ENCODE peak calls at places on chromosomes 5 and 9, in eight cellular contexts. S is thoracic aorta; J is HTR-8/SVneo; P is GM23248; E is heart left ventricle; B is NT2/D1; H is stimulated activated CD4-positive, alpha-beta T cell treated with anti-CD3 and anti-CD28 coated beads, Interleukin-15, amount 100 ng/mL, for 48 hours; M is progenitor cell of endocrine pancreas. F is an unnamed sample.

GRCh38 chr5:33810491-33811120 is 81.2 kb downstream of the ADAMTS12 start:
- DNase-seq in S (no peak), J (no peak), P (peak), E (peak), B (no peak), H (no peak), M (no peak), F (peak)

GRCh38 chr9:135104761-135105160 is 17.3 kb downstream of the OLFM1 start:
- DNase-seq in S (no peak), J (no peak), P (no peak), E (no peak), B (no peak), H (no peak), M (no peak), F (no peak)

GRCh38 chr9:38432922-38433510 is 8.8 kb upstream of the IGFBPL1 start:
- DNase-seq in S (no peak), J (no peak), P (peak), E (no peak), B (no peak), H (no peak), M (no peak), F (peak)

GRCh38 chr5:147601652-147602051 is 91.8 kb upstream of the DPYSL3 start:
- DNase-seq in S (no peak), J (no peak), P (no peak), E (no peak), B (no peak), H (no peak), M (no peak), F (no peak)

GRCh38 chr5:126471247-126471646 is 48.0 kb downstream of the GRAMD2B start:
- DNase-seq in S (no peak), J (no peak), P (no peak), E (no peak), B (no peak), H (no peak), M (no peak), F (no peak)

GRCh38 chr9:38677660-38678303 is 42.2 kb downstream of the FAM240B start:
- DNase-seq in S (no peak), J (no peak), P (no peak), E (peak), B (no peak), H (no peak), M (no peak), F (no peak)

GRCh38 chr9:117412006-117412715 is 2.7 kb downstream of the ASTN2 start:
- DNase-seq in S (no peak), J (no peak), P (no peak), E (no peak), B (no peak), H (no peak), M (no peak), F (no peak)

GRCh38 chr9:110996436-110997224 is 41.6 kb downstream of the LPAR1 start:
- DNase-seq in S (no peak), J (no peak), P (peak), E (peak), B (no peak), H (no peak), M (no peak), F (no peak)

GRCh38 chr5:9392625-9393024 is 153.2 kb downstream of the SEMA5A start:
- DNase-seq in S (no peak), J (no peak), P (no peak), E (no peak), B (no peak), H (no peak), M (no peak), F (no peak)

GRCh38 chr5:74538206-74538661 is 102.3 kb downstream of the ENC1 start:
- DNase-seq in S (no peak), J (no peak), P (peak), E (peak), B (no peak), H (no peak), M (no peak), F (no peak)

GRCh38 chr5:174990909-174991308 is 266.5 kb downstream of the MSX2 start:
- DNase-seq in S (peak), J (no peak), P (no peak), E (peak), B (no peak), H (no peak), M (no peak), F (no peak)

GRCh38 chr9:36840895-36841536 is 193.1 kb downstream of the PAX5 start:
- DNase-seq in S (no peak), J (no peak), P (peak), E (no peak), B (no peak), H (no peak), M (no peak), F (no peak)

GRCh38 chr9:95587071-95587964 is 70.5 kb upstream of the PTCH1 start:
- DNase-seq in S (no peak), J (no peak), P (no peak), E (no peak), B (no peak), H (no peak), M (no peak), F (no peak)

GRCh38 chr5:16531063-16531667 is 65.6 kb upstream of the ZNF622 start:
- DNase-seq in S (no peak), J (no peak), P (no peak), E (no peak), B (no peak), H (no peak), M (no peak), F (no peak)

GRCh38 chr5:105640328-105640727 is 2030.4 kb downstream of the EFNA5 start:
- DNase-seq in S (no peak), J (no peak), P (no peak), E (no peak), B (no peak), H (no peak), M (no peak), F (no peak)

GRCh38 chr5:1360861-1361260 is 16.0 kb upstream of the CLPTM1L start:
- DNase-seq in S (no peak), J (no peak), P (no peak), E (no peak), B (no peak), H (no peak), M (no peak), F (no peak)

GRCh38 chr9:32069969-32070368 is 314.5 kb upstream of the ACO1 start:
- DNase-seq in S (no peak), J (no peak), P (no peak), E (no peak), B (no peak), H (no peak), M (no peak), F (no peak)

GRCh38 chr5:96232602-96233001 is 200.4 kb downstream of the PCSK1 start:
- DNase-seq in S (no peak), J (no peak), P (no peak), E (no peak), B (no peak), H (no peak), M (no peak), F (no peak)

GRCh38 chr9:77293949-77294348 is 116.6 kb downstream of the VPS13A start:
- DNase-seq in S (no peak), J (no peak), P (no peak), E (no peak), B (no peak), H (no peak), M (no peak), F (no peak)

GRCh38 chr5:58239731-58240130 is 220.2 kb downstream of the PLK2 start:
- DNase-seq in S (no peak), J (no peak), P (no peak), E (no peak), B (no peak), H (no peak), M (no peak), F (no peak)

GRCh38 chr9:35616681-35617459 is 1.3 kb downstream of the CD72 start:
- DNase-seq in S (no peak), J (no peak), P (peak), E (peak), B (no peak), H (peak), M (no peak), F (no peak)

GRCh38 chr9:34546834-34547827 is 24.3 kb upstream of the ENHO start:
- DNase-seq in S (no peak), J (no peak), P (peak), E (peak), B (peak), H (peak), M (peak), F (no peak)

GRCh38 chr5:73066466-73066865 is 53.9 kb upstream of the TMEM171 start:
- DNase-seq in S (no peak), J (no peak), P (peak), E (no peak), B (no peak), H (no peak), M (no peak), F (no peak)

GRCh38 chr5:126656397-126657007 is 55.8 kb downstream of the PHAX start:
- DNase-seq in S (no peak), J (peak), P (peak), E (no peak), B (peak), H (no peak), M (no peak), F (no peak)

GRCh38 chr9:98109052-98109451 is 10.0 kb downstream of the TRIM14 start:
- DNase-seq in S (no peak), J (no peak), P (no peak), E (no peak), B (peak), H (no peak), M (no peak), F (no peak)

GRCh38 chr5:38483788-38484398 is 72.6 kb downstream of the LIFR start:
- DNase-seq in S (no peak), J (no peak), P (no peak), E (no peak), B (no peak), H (no peak), M (no peak), F (no peak)

GRCh38 chr9:76542360-76542759 is 83.4 kb downstream of the GCNT1 start:
- DNase-seq in S (no peak), J (no peak), P (no peak), E (no peak), B (no peak), H (no peak), M (no peak), F (no peak)

GRCh38 chr9:113580041-113580953 is 116.8 kb downstream of the RGS3 start:
- DNase-seq in S (peak), J (no peak), P (peak), E (peak), B (no peak), H (peak), M (no peak), F (no peak)

GRCh38 chr9:35686222-35687203 is 3.2 kb downstream of the TPM2 start:
- DNase-seq in S (no peak), J (no peak), P (peak), E (peak), B (no peak), H (no peak), M (no peak), F (peak)

GRCh38 chr9:138069731-138070456 is 192.3 kb downstream of the CACNA1B start:
- DNase-seq in S (no peak), J (no peak), P (no peak), E (no peak), B (no peak), H (no peak), M (no peak), F (peak)

GRCh38 chr5:151180291-151180690 is 22.7 kb upstream of the ANXA6 start:
- DNase-seq in S (no peak), J (no peak), P (no peak), E (no peak), B (no peak), H (no peak), M (no peak), F (no peak)

GRCh38 chr9:87436694-87437093 is 61.0 kb upstream of the DAPK1 start:
- DNase-seq in S (no peak), J (no peak), P (no peak), E (no peak), B (no peak), H (no peak), M (no peak), F (no peak)

GRCh38 chr9:135340726-135341475 is 138.7 kb upstream of the PPP1R26 start:
- DNase-seq in S (no peak), J (no peak), P (no peak), E (no peak), B (no peak), H (no peak), M (no peak), F (no peak)

GRCh38 chr9:127860260-127860659 is 5.8 kb upstream of the ENG start:
- DNase-seq in S (no peak), J (no peak), P (no peak), E (peak), B (no peak), H (no peak), M (no peak), F (no peak)

GRCh38 chr9:122807271-122807900 is 7.5 kb downstream of the OR1K1 start:
- DNase-seq in S (no peak), J (no peak), P (peak), E (no peak), B (no peak), H (peak), M (no peak), F (no peak)

GRCh38 chr5:180646289-180646962 is 3.0 kb downstream of the FLT4 start:
- DNase-seq in S (no peak), J (no peak), P (no peak), E (no peak), B (no peak), H (no peak), M (no peak), F (no peak)

GRCh38 chr9:37618817-37619216 is 26.4 kb upstream of the TOMM5 start:
- DNase-seq in S (no peak), J (no peak), P (peak), E (no peak), B (no peak), H (no peak), M (no peak), F (no peak)

GRCh38 chr9:129459550-129460322 is 161.2 kb downstream of the C9orf50 start:
- DNase-seq in S (no peak), J (no peak), P (peak), E (no peak), B (no peak), H (peak), M (no peak), F (no peak)

GRCh38 chr5:34412769-34413168 is 243.4 kb upstream of the RAI14 start:
- DNase-seq in S (no peak), J (no peak), P (peak), E (no peak), B (no peak), H (no peak), M (no peak), F (no peak)

F was measured in osteocyte.